ENCODE peak calls at places on chromosomes 13 and 19, in ten cellular contexts. M is skeletal muscle cell; K is HuH-7.5; J is HT-29; O is hippocampal formation; S is left ventricle myocardium inferior; C is fibroblast of mammary gland; H is NCI-H1105; L is stimulated activated CD8-positive, alpha-beta memory T cell treated with anti-CD3 and anti-CD28 coated beads, Interleukin-4, amount 100 ng/mL, for 1 hour; T is frontal cortex. N is an unnamed sample.

GRCh38 chr19:18995804-18996241 is 37.5 kb downstream of the SUGP2 start:
- DNase-seq in M (peak; percentile 42), K (peak; percentile 87), J (peak; percentile 36), O (peak; percentile 84), S (peak; percentile 64), C (peak; percentile 91), H (no peak), L (no peak), T (peak; percentile 82), N (peak; percentile 68)

GRCh38 chr19:4972509-4973230 is 3.8 kb downstream of the KDM4B start:
- DNase-seq in M (no peak), K (no peak), J (peak; percentile 38), O (no peak), S (no peak), C (peak; percentile 80), H (no peak), L (no peak), T (no peak), N (no peak)

GRCh38 chr19:7509625-7510024 is 6.3 kb upstream of the ZNF358 start:
- DNase-seq in M (no peak), K (no peak), J (no peak), O (no peak), S (no peak), C (no peak), H (no peak), L (no peak), T (no peak), N (no peak)

GRCh38 chr13:114108141-114108761 is 24.2 kb downstream of the RASA3 start:
- DNase-seq in M (no peak), K (no peak), J (no peak), O (no peak), S (no peak), C (no peak), H (no peak), L (no peak), T (no peak), N (no peak)

GRCh38 chr19:1264801-1265610 is 4.1 kb upstream of the CIRBP start:
- DNase-seq in M (peak; percentile 54), K (peak; percentile 94), J (peak; percentile 70), O (no peak), S (peak; percentile 72), C (peak; percentile 94), H (no peak), L (no peak), T (no peak), N (peak; percentile 88)

GRCh38 chr13:20700288-20700687 is 3.2 kb upstream of the IL17D start:
- DNase-seq in M (no peak), K (no peak), J (no peak), O (no peak), S (no peak), C (no peak), H (no peak), L (no peak), T (no peak), N (no peak)

GRCh38 chr13:75946746-75947397 is 310.7 kb downstream of the LMO7 start:
- DNase-seq in M (peak; percentile 52), K (no peak), J (no peak), O (peak; percentile 4), S (no peak), C (no peak), H (no peak), L (no peak), T (peak; percentile 1), N (no peak)

GRCh38 chr13:27053902-27054595 is 117.6 kb downstream of the USP12 start:
- DNase-seq in M (peak; percentile 46), K (no peak), J (no peak), O (no peak), S (no peak), C (peak; percentile 87), H (no peak), L (no peak), T (no peak), N (peak; percentile 81)

GRCh38 chr13:105363747-105364177 is 1171.7 kb downstream of the EFNB2 start:
- DNase-seq in M (no peak), K (no peak), J (peak; percentile 26), O (peak; percentile 35), S (no peak), C (no peak), H (peak; percentile 93), L (no peak), T (no peak), N (no peak)

GRCh38 chr13:26697069-26697955 is 63.3 kb downstream of the GPR12 start:
- DNase-seq in M (no peak), K (no peak), J (no peak), O (no peak), S (no peak), C (no peak), H (no peak), L (no peak), T (no peak), N (no peak)

GRCh38 chr19:18414504-18415176 is 4.6 kb upstream of the SSBP4 start:
- DNase-seq in M (no peak), K (no peak), J (peak; percentile 47), O (no peak), S (peak; percentile 31), C (no peak), H (no peak), L (no peak), T (no peak), N (no peak)